ENCODE peak calls at places on chromosome 16, in ten cellular contexts. One of them, this sample, is unnamed.

GRCh38 chr16:65441501-65441900 is 319.6 kb upstream of the CDH11 start:
- DNase-seq in foreskin fibroblast: no peak
- DNase-seq in heart right ventricle: no peak
- DNase-seq in ovary: no peak
- DNase-seq in endodermal cell: no peak
- DNase-seq in ascending aorta: no peak
- DNase-seq in CD8-positive, alpha-beta T cell: no peak
- DNase-seq in stomach: no peak
- DNase-seq in WERI-Rb-1: no peak
- DNase-seq in AG04449: no peak
- DNase-seq in this sample: no peak

GRCh38 chr16:20660325-20660724 is 37.2 kb downstream of the ACSM1 start:
- DNase-seq in foreskin fibroblast: no peak
- DNase-seq in heart right ventricle: no peak
- DNase-seq in ovary: no peak
- DNase-seq in endodermal cell: no peak
- DNase-seq in ascending aorta: no peak
- DNase-seq in CD8-positive, alpha-beta T cell: no peak
- DNase-seq in stomach: peak
- DNase-seq in WERI-Rb-1: no peak
- DNase-seq in AG04449: no peak
- DNase-seq in this sample: no peak

GRCh38 chr16:78284957-78285434 is 185.5 kb downstream of the WWOX start:
- DNase-seq in foreskin fibroblast: no peak
- DNase-seq in heart right ventricle: no peak
- DNase-seq in ovary: no peak
- DNase-seq in endodermal cell: no peak
- DNase-seq in ascending aorta: no peak
- DNase-seq in CD8-positive, alpha-beta T cell: no peak
- DNase-seq in stomach: no peak
- DNase-seq in WERI-Rb-1: no peak
- DNase-seq in AG04449: no peak
- DNase-seq in this sample: no peak

GRCh38 chr16:77993586-77993985 is 28.8 kb upstream of the CLEC3A start:
- DNase-seq in foreskin fibroblast: no peak
- DNase-seq in heart right ventricle: no peak
- DNase-seq in ovary: no peak
- DNase-seq in endodermal cell: peak
- DNase-seq in ascending aorta: no peak
- DNase-seq in CD8-positive, alpha-beta T cell: no peak
- DNase-seq in stomach: no peak
- DNase-seq in WERI-Rb-1: peak
- DNase-seq in AG04449: no peak
- DNase-seq in this sample: no peak

GRCh38 chr16:50521246-50521900 is 26.8 kb upstream of the NKD1 start:
- DNase-seq in foreskin fibroblast: no peak
- DNase-seq in heart right ventricle: no peak
- DNase-seq in ovary: no peak
- DNase-seq in endodermal cell: peak
- DNase-seq in ascending aorta: peak
- DNase-seq in CD8-positive, alpha-beta T cell: no peak
- DNase-seq in stomach: peak
- DNase-seq in WERI-Rb-1: no peak
- DNase-seq in AG04449: no peak
- DNase-seq in this sample: no peak

GRCh38 chr16:19410435-19411153 is 7.1 kb upstream of the TMC5 start:
- DNase-seq in foreskin fibroblast: peak
- DNase-seq in heart right ventricle: peak
- DNase-seq in ovary: no peak
- DNase-seq in endodermal cell: peak
- DNase-seq in ascending aorta: no peak
- DNase-seq in CD8-positive, alpha-beta T cell: no peak
- DNase-seq in stomach: peak
- DNase-seq in WERI-Rb-1: no peak
- DNase-seq in AG04449: no peak
- DNase-seq in this sample: peak

GRCh38 chr16:75319513-75320401 is 68.3 kb upstream of the BCAR1 start:
- DNase-seq in foreskin fibroblast: peak
- DNase-seq in heart right ventricle: no peak
- DNase-seq in ovary: no peak
- DNase-seq in endodermal cell: no peak
- DNase-seq in ascending aorta: no peak
- DNase-seq in CD8-positive, alpha-beta T cell: no peak
- DNase-seq in stomach: no peak
- DNase-seq in WERI-Rb-1: no peak
- DNase-seq in AG04449: peak
- DNase-seq in this sample: no peak

GRCh38 chr16:11090947-11091785 is 146.8 kb downstream of the CLEC16A start:
- DNase-seq in foreskin fibroblast: no peak
- DNase-seq in heart right ventricle: no peak
- DNase-seq in ovary: no peak
- DNase-seq in endodermal cell: no peak
- DNase-seq in ascending aorta: no peak
- DNase-seq in CD8-positive, alpha-beta T cell: no peak
- DNase-seq in stomach: no peak
- DNase-seq in WERI-Rb-1: peak
- DNase-seq in AG04449: no peak
- DNase-seq in this sample: no peak

GRCh38 chr16:85777583-85778310 is 21.6 kb downstream of the EMC8 start:
- DNase-seq in foreskin fibroblast: peak
- DNase-seq in heart right ventricle: no peak
- DNase-seq in ovary: no peak
- DNase-seq in endodermal cell: no peak
- DNase-seq in ascending aorta: no peak
- DNase-seq in CD8-positive, alpha-beta T cell: no peak
- DNase-seq in stomach: no peak
- DNase-seq in WERI-Rb-1: no peak
- DNase-seq in AG04449: no peak
- DNase-seq in this sample: no peak

GRCh38 chr16:81816351-81816750 is 37.3 kb downstream of the PLCG2 start:
- DNase-seq in foreskin fibroblast: no peak
- DNase-seq in heart right ventricle: no peak
- DNase-seq in ovary: no peak
- DNase-seq in endodermal cell: no peak
- DNase-seq in ascending aorta: no peak
- DNase-seq in CD8-positive, alpha-beta T cell: no peak
- DNase-seq in stomach: no peak
- DNase-seq in WERI-Rb-1: no peak
- DNase-seq in AG04449: no peak
- DNase-seq in this sample: no peak

GRCh38 chr16:12758031-12758669 is 45.5 kb downstream of the CPPED1 start:
- DNase-seq in foreskin fibroblast: no peak
- DNase-seq in heart right ventricle: no peak
- DNase-seq in ovary: no peak
- DNase-seq in endodermal cell: no peak
- DNase-seq in ascending aorta: no peak
- DNase-seq in CD8-positive, alpha-beta T cell: no peak
- DNase-seq in stomach: no peak
- DNase-seq in WERI-Rb-1: peak
- DNase-seq in AG04449: no peak
- DNase-seq in this sample: no peak

GRCh38 chr16:1156111-1156982 is 3.4 kb downstream of the CACNA1H start:
- DNase-seq in foreskin fibroblast: no peak
- DNase-seq in heart right ventricle: no peak
- DNase-seq in ovary: peak
- DNase-seq in endodermal cell: no peak
- DNase-seq in ascending aorta: no peak
- DNase-seq in CD8-positive, alpha-beta T cell: no peak
- DNase-seq in stomach: no peak
- DNase-seq in WERI-Rb-1: peak
- DNase-seq in AG04449: no peak
- DNase-seq in this sample: no peak

DNA sequence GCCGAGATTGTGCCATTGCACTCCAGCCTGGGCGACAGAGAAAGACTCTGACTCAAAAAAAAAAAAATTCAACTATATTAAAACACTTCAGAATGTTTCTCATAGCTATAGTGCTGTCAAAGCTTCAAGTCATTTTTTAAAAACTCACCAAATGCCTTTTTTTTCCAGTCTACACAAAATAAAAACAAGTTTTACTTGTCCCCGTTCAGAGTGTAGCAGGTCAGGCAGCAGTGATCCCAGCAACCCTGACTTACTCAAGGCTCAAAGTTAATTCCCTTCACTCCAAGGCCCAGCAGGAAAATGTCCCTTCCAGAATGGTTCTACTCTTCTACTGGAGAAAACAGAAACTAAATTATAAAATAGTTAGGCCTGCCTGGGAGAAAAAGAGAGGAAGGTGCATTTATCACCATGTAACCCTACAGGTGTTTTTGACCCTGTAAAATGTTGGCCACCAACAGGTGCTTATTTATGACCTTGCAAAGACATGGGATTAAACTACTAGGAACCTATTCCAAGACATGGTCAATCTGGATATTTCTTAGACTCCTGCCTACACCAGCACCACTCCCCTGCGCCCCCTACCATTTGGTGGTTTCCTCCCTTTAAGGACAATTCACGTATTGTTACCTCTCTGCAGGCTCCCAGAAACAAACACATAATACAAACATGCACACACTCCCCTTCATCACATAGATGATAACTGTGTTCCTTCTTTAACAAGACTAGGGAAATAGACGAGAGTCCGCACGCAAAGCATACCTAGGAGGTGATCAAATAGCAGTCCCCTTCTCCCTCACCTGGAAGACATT is 5.4 kb downstream of the AMFR start:
- DNase-seq in foreskin fibroblast: no peak
- DNase-seq in heart right ventricle: no peak
- DNase-seq in ovary: no peak
- DNase-seq in endodermal cell: no peak
- DNase-seq in ascending aorta: no peak
- DNase-seq in CD8-positive, alpha-beta T cell: no peak
- DNase-seq in stomach: no peak
- DNase-seq in WERI-Rb-1: no peak
- DNase-seq in AG04449: no peak
- DNase-seq in this sample: no peak
- TF ChIP-seq CTCF in foreskin fibroblast: no peak
- TF ChIP-seq CTCF in heart right ventricle: no peak
- TF ChIP-seq CTCF in ovary: no peak
- TF ChIP-seq CTCF in endodermal cell: peak
- TF ChIP-seq CTCF in ascending aorta: no peak
- TF ChIP-seq CTCF in CD8-positive, alpha-beta T cell: no peak
- TF ChIP-seq CTCF in stomach: no peak
- TF ChIP-seq CTCF in WERI-Rb-1: no peak
- TF ChIP-seq CTCF in AG04449: no peak
- TF ChIP-seq CTCF in this sample: no peak

GRCh38 chr16:71210-71539 is 1.3 kb downstream of the RHBDF1 start:
- DNase-seq in foreskin fibroblast: no peak
- DNase-seq in heart right ventricle: no peak
- DNase-seq in ovary: no peak
- DNase-seq in endodermal cell: no peak
- DNase-seq in ascending aorta: no peak
- DNase-seq in CD8-positive, alpha-beta T cell: no peak
- DNase-seq in stomach: no peak
- DNase-seq in WERI-Rb-1: no peak
- DNase-seq in AG04449: no peak
- DNase-seq in this sample: no peak
- H3K4me3 ChIP-seq in foreskin fibroblast: peak
- H3K4me3 ChIP-seq in heart right ventricle: peak
- H3K4me3 ChIP-seq in ovary: peak
- H3K4me3 ChIP-seq in endodermal cell: peak
- H3K4me3 ChIP-seq in ascending aorta: peak
- H3K4me3 ChIP-seq in CD8-positive, alpha-beta T cell: no peak
- H3K4me3 ChIP-seq in stomach: peak
- H3K4me3 ChIP-seq in WERI-Rb-1: peak
- H3K4me3 ChIP-seq in AG04449: peak
- H3K4me3 ChIP-seq in this sample: no peak

DNA sequence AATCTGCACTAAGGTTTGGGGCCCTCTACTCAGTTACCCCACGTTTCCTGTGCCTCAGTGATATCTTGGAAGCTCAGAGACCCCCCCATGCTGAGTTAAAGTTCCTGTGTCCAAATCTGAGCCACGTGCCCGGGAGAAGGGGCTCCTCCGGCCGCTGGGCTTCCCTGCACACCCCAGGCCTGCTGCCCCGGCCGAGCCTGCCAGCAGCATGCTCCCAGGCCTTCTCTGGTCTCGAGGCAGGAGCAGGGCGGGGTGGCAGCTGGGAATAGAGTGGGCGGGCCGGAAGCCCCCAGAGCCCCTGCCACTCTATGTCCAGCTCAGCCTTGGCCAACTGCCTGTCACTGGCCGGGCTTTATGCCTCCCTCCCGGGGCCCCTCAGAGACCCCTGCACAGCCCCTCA is 5.6 kb upstream of the VASN start:
- DNase-seq in foreskin fibroblast: no peak
- DNase-seq in heart right ventricle: no peak
- DNase-seq in ovary: no peak
- DNase-seq in endodermal cell: no peak
- DNase-seq in ascending aorta: no peak
- DNase-seq in CD8-positive, alpha-beta T cell: no peak
- DNase-seq in stomach: no peak
- DNase-seq in WERI-Rb-1: no peak
- DNase-seq in AG04449: no peak
- DNase-seq in this sample: no peak
- TF ChIP-seq CTCF in foreskin fibroblast: no peak
- TF ChIP-seq CTCF in heart right ventricle: no peak
- TF ChIP-seq CTCF in ovary: no peak
- TF ChIP-seq CTCF in endodermal cell: no peak
- TF ChIP-seq CTCF in ascending aorta: no peak
- TF ChIP-seq CTCF in CD8-positive, alpha-beta T cell: no peak
- TF ChIP-seq CTCF in stomach: no peak
- TF ChIP-seq CTCF in WERI-Rb-1: no peak
- TF ChIP-seq CTCF in AG04449: no peak
- TF ChIP-seq CTCF in this sample: no peak

GRCh38 chr16:6929868-6930267 is 402.8 kb upstream of the RBFOX1 start:
- DNase-seq in foreskin fibroblast: no peak
- DNase-seq in heart right ventricle: no peak
- DNase-seq in ovary: no peak
- DNase-seq in endodermal cell: no peak
- DNase-seq in ascending aorta: no peak
- DNase-seq in CD8-positive, alpha-beta T cell: no peak
- DNase-seq in stomach: no peak
- DNase-seq in WERI-Rb-1: no peak
- DNase-seq in AG04449: no peak
- DNase-seq in this sample: no peak

GRCh38 chr16:6926762-6927161 is 405.9 kb upstream of the RBFOX1 start:
- DNase-seq in foreskin fibroblast: no peak
- DNase-seq in heart right ventricle: no peak
- DNase-seq in ovary: no peak
- DNase-seq in endodermal cell: peak
- DNase-seq in ascending aorta: no peak
- DNase-seq in CD8-positive, alpha-beta T cell: no peak
- DNase-seq in stomach: no peak
- DNase-seq in WERI-Rb-1: no peak
- DNase-seq in AG04449: no peak
- DNase-seq in this sample: no peak

DNA sequence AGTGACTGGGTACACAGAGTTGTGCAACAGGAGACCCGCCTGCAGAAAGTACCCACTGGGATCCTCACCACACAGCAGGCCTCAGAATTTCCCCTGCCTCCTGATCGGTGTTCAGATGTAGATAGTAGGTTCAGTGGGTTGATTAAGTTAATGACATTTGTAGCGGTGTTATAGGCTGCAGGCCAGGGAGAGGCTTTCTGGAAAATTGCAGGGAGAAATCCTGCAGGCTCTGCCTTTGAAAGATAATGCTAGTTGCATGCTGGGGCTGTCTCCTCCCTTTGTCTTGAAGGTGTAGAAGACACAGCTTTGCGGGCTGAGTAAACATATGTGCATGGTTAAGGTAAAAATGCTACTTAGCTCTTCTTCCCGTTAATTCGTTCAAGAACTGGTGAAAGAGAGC is 406.3 kb upstream of the RBFOX1 start:
- DNase-seq in foreskin fibroblast: no peak
- DNase-seq in heart right ventricle: no peak
- DNase-seq in ovary: no peak
- DNase-seq in endodermal cell: peak
- DNase-seq in ascending aorta: no peak
- DNase-seq in CD8-positive, alpha-beta T cell: no peak
- DNase-seq in stomach: no peak
- DNase-seq in WERI-Rb-1: no peak
- DNase-seq in AG04449: no peak
- DNase-seq in this sample: no peak
- H3K4me3 ChIP-seq in foreskin fibroblast: no peak
- H3K4me3 ChIP-seq in heart right ventricle: no peak
- H3K4me3 ChIP-seq in ovary: no peak
- H3K4me3 ChIP-seq in endodermal cell: no peak
- H3K4me3 ChIP-seq in ascending aorta: no peak
- H3K4me3 ChIP-seq in CD8-positive, alpha-beta T cell: no peak
- H3K4me3 ChIP-seq in stomach: no peak
- H3K4me3 ChIP-seq in WERI-Rb-1: no peak
- H3K4me3 ChIP-seq in AG04449: no peak
- H3K4me3 ChIP-seq in this sample: no peak

This sample was measured in transverse colon.